ENCODE peak calls at places on chromosomes 11 and 22, in ten cellular contexts. One of them, this sample, is unnamed.

GRCh38 chr22:19212302-19212870 is 33.9 kb upstream of the SLC25A1 start:
- DNase-seq in omental fat pad: no peak
- DNase-seq in GM23248: no peak
- DNase-seq in activated T-cell treated with anti-CD3 and anti-CD28 coated beads, Interleukin-2, amount 50 U/mL, for 72 hours: no peak
- DNase-seq in fibroblast of the conjunctiva: no peak
- DNase-seq in fibroblast of lung: no peak
- DNase-seq in stimulated activated CD8-positive, alpha-beta memory T cell treated with anti-CD3 and anti-CD28 coated beads, Interleukin-15, amount 100 ng/mL, for 4 hours: no peak
- DNase-seq in BE2C: no peak
- DNase-seq in frontal cortex: no peak
- DNase-seq in heart left ventricle: no peak
- DNase-seq in this sample: no peak

GRCh38 chr11:93537022-93537421 is 6.2 kb downstream of the SMCO4 start:
- DNase-seq in omental fat pad: no peak
- DNase-seq in GM23248: peak
- DNase-seq in activated T-cell treated with anti-CD3 and anti-CD28 coated beads, Interleukin-2, amount 50 U/mL, for 72 hours: no peak
- DNase-seq in fibroblast of the conjunctiva: no peak
- DNase-seq in fibroblast of lung: no peak
- DNase-seq in stimulated activated CD8-positive, alpha-beta memory T cell treated with anti-CD3 and anti-CD28 coated beads, Interleukin-15, amount 100 ng/mL, for 4 hours: no peak
- DNase-seq in BE2C: peak
- DNase-seq in frontal cortex: peak
- DNase-seq in heart left ventricle: peak
- DNase-seq in this sample: no peak

GRCh38 chr22:50727678-50728522 is 10.1 kb upstream of the ACR start:
- DNase-seq in omental fat pad: no peak
- DNase-seq in GM23248: no peak
- DNase-seq in activated T-cell treated with anti-CD3 and anti-CD28 coated beads, Interleukin-2, amount 50 U/mL, for 72 hours: no peak
- DNase-seq in fibroblast of the conjunctiva: no peak
- DNase-seq in fibroblast of lung: no peak
- DNase-seq in stimulated activated CD8-positive, alpha-beta memory T cell treated with anti-CD3 and anti-CD28 coated beads, Interleukin-15, amount 100 ng/mL, for 4 hours: no peak
- DNase-seq in BE2C: no peak
- DNase-seq in frontal cortex: no peak
- DNase-seq in heart left ventricle: peak
- DNase-seq in this sample: no peak

GRCh38 chr11:130223291-130223971 is 63.8 kb downstream of the ST14 start:
- DNase-seq in omental fat pad: no peak
- DNase-seq in GM23248: no peak
- DNase-seq in activated T-cell treated with anti-CD3 and anti-CD28 coated beads, Interleukin-2, amount 50 U/mL, for 72 hours: no peak
- DNase-seq in fibroblast of the conjunctiva: no peak
- DNase-seq in fibroblast of lung: peak
- DNase-seq in stimulated activated CD8-positive, alpha-beta memory T cell treated with anti-CD3 and anti-CD28 coated beads, Interleukin-15, amount 100 ng/mL, for 4 hours: no peak
- DNase-seq in BE2C: no peak
- DNase-seq in frontal cortex: no peak
- DNase-seq in heart left ventricle: no peak
- DNase-seq in this sample: no peak

GRCh38 chr11:64438986-64439771 is 80.2 kb downstream of the RPS6KA4 start:
- DNase-seq in omental fat pad: no peak
- DNase-seq in GM23248: no peak
- DNase-seq in activated T-cell treated with anti-CD3 and anti-CD28 coated beads, Interleukin-2, amount 50 U/mL, for 72 hours: no peak
- DNase-seq in fibroblast of the conjunctiva: no peak
- DNase-seq in fibroblast of lung: no peak
- DNase-seq in stimulated activated CD8-positive, alpha-beta memory T cell treated with anti-CD3 and anti-CD28 coated beads, Interleukin-15, amount 100 ng/mL, for 4 hours: no peak
- DNase-seq in BE2C: no peak
- DNase-seq in frontal cortex: no peak
- DNase-seq in heart left ventricle: no peak
- DNase-seq in this sample: no peak

GRCh38 chr22:20196094-20196840 is 45.4 kb upstream of the CCDC188 start:
- DNase-seq in omental fat pad: no peak
- DNase-seq in GM23248: no peak
- DNase-seq in activated T-cell treated with anti-CD3 and anti-CD28 coated beads, Interleukin-2, amount 50 U/mL, for 72 hours: no peak
- DNase-seq in fibroblast of the conjunctiva: no peak
- DNase-seq in fibroblast of lung: no peak
- DNase-seq in stimulated activated CD8-positive, alpha-beta memory T cell treated with anti-CD3 and anti-CD28 coated beads, Interleukin-15, amount 100 ng/mL, for 4 hours: no peak
- DNase-seq in BE2C: no peak
- DNase-seq in frontal cortex: no peak
- DNase-seq in heart left ventricle: no peak
- DNase-seq in this sample: no peak

GRCh38 chr11:47864910-47865309 is 16.8 kb upstream of the NUP160 start:
- DNase-seq in omental fat pad: no peak
- DNase-seq in GM23248: peak
- DNase-seq in activated T-cell treated with anti-CD3 and anti-CD28 coated beads, Interleukin-2, amount 50 U/mL, for 72 hours: no peak
- DNase-seq in fibroblast of the conjunctiva: no peak
- DNase-seq in fibroblast of lung: no peak
- DNase-seq in stimulated activated CD8-positive, alpha-beta memory T cell treated with anti-CD3 and anti-CD28 coated beads, Interleukin-15, amount 100 ng/mL, for 4 hours: no peak
- DNase-seq in BE2C: no peak
- DNase-seq in frontal cortex: no peak
- DNase-seq in heart left ventricle: no peak
- DNase-seq in this sample: no peak

GRCh38 chr11:11669447-11669846 is 47.6 kb upstream of the GALNT18 start:
- DNase-seq in omental fat pad: no peak
- DNase-seq in GM23248: no peak
- DNase-seq in activated T-cell treated with anti-CD3 and anti-CD28 coated beads, Interleukin-2, amount 50 U/mL, for 72 hours: no peak
- DNase-seq in fibroblast of the conjunctiva: no peak
- DNase-seq in fibroblast of lung: no peak
- DNase-seq in stimulated activated CD8-positive, alpha-beta memory T cell treated with anti-CD3 and anti-CD28 coated beads, Interleukin-15, amount 100 ng/mL, for 4 hours: no peak
- DNase-seq in BE2C: no peak
- DNase-seq in frontal cortex: no peak
- DNase-seq in heart left ventricle: no peak
- DNase-seq in this sample: no peak

GRCh38 chr11:37688461-37688860 is 1090.4 kb upstream of the RAG2 start:
- DNase-seq in omental fat pad: no peak
- DNase-seq in GM23248: no peak
- DNase-seq in activated T-cell treated with anti-CD3 and anti-CD28 coated beads, Interleukin-2, amount 50 U/mL, for 72 hours: no peak
- DNase-seq in fibroblast of the conjunctiva: no peak
- DNase-seq in fibroblast of lung: no peak
- DNase-seq in stimulated activated CD8-positive, alpha-beta memory T cell treated with anti-CD3 and anti-CD28 coated beads, Interleukin-15, amount 100 ng/mL, for 4 hours: no peak
- DNase-seq in BE2C: no peak
- DNase-seq in frontal cortex: no peak
- DNase-seq in heart left ventricle: no peak
- DNase-seq in this sample: no peak

GRCh38 chr11:123235687-123236261 is 40.7 kb upstream of the CLMP start:
- DNase-seq in omental fat pad: no peak
- DNase-seq in GM23248: peak
- DNase-seq in activated T-cell treated with anti-CD3 and anti-CD28 coated beads, Interleukin-2, amount 50 U/mL, for 72 hours: no peak
- DNase-seq in fibroblast of the conjunctiva: peak
- DNase-seq in fibroblast of lung: peak
- DNase-seq in stimulated activated CD8-positive, alpha-beta memory T cell treated with anti-CD3 and anti-CD28 coated beads, Interleukin-15, amount 100 ng/mL, for 4 hours: no peak
- DNase-seq in BE2C: no peak
- DNase-seq in frontal cortex: no peak
- DNase-seq in heart left ventricle: no peak
- DNase-seq in this sample: no peak

GRCh38 chr11:108872781-108873291 is 208.0 kb downstream of the DDX10 start:
- DNase-seq in omental fat pad: no peak
- DNase-seq in GM23248: peak
- DNase-seq in activated T-cell treated with anti-CD3 and anti-CD28 coated beads, Interleukin-2, amount 50 U/mL, for 72 hours: no peak
- DNase-seq in fibroblast of the conjunctiva: no peak
- DNase-seq in fibroblast of lung: peak
- DNase-seq in stimulated activated CD8-positive, alpha-beta memory T cell treated with anti-CD3 and anti-CD28 coated beads, Interleukin-15, amount 100 ng/mL, for 4 hours: no peak
- DNase-seq in BE2C: no peak
- DNase-seq in frontal cortex: no peak
- DNase-seq in heart left ventricle: no peak
- DNase-seq in this sample: no peak

GRCh38 chr11:28463826-28464225 is 355.6 kb downstream of the METTL15 start:
- DNase-seq in omental fat pad: no peak
- DNase-seq in GM23248: no peak
- DNase-seq in activated T-cell treated with anti-CD3 and anti-CD28 coated beads, Interleukin-2, amount 50 U/mL, for 72 hours: no peak
- DNase-seq in fibroblast of the conjunctiva: no peak
- DNase-seq in fibroblast of lung: peak
- DNase-seq in stimulated activated CD8-positive, alpha-beta memory T cell treated with anti-CD3 and anti-CD28 coated beads, Interleukin-15, amount 100 ng/mL, for 4 hours: no peak
- DNase-seq in BE2C: no peak
- DNase-seq in frontal cortex: no peak
- DNase-seq in heart left ventricle: no peak
- DNase-seq in this sample: no peak

GRCh38 chr11:58562375-58562800 is 13.3 kb downstream of the LPXN start:
- DNase-seq in omental fat pad: no peak
- DNase-seq in GM23248: no peak
- DNase-seq in activated T-cell treated with anti-CD3 and anti-CD28 coated beads, Interleukin-2, amount 50 U/mL, for 72 hours: no peak
- DNase-seq in fibroblast of the conjunctiva: no peak
- DNase-seq in fibroblast of lung: no peak
- DNase-seq in stimulated activated CD8-positive, alpha-beta memory T cell treated with anti-CD3 and anti-CD28 coated beads, Interleukin-15, amount 100 ng/mL, for 4 hours: no peak
- DNase-seq in BE2C: no peak
- DNase-seq in frontal cortex: no peak
- DNase-seq in heart left ventricle: no peak
- DNase-seq in this sample: peak

GRCh38 chr11:15884792-15885540 is 471.4 kb downstream of the SOX6 start:
- DNase-seq in omental fat pad: no peak
- DNase-seq in GM23248: no peak
- DNase-seq in activated T-cell treated with anti-CD3 and anti-CD28 coated beads, Interleukin-2, amount 50 U/mL, for 72 hours: no peak
- DNase-seq in fibroblast of the conjunctiva: no peak
- DNase-seq in fibroblast of lung: no peak
- DNase-seq in stimulated activated CD8-positive, alpha-beta memory T cell treated with anti-CD3 and anti-CD28 coated beads, Interleukin-15, amount 100 ng/mL, for 4 hours: no peak
- DNase-seq in BE2C: peak
- DNase-seq in frontal cortex: no peak
- DNase-seq in heart left ventricle: no peak
- DNase-seq in this sample: no peak

GRCh38 chr22:42366815-42367581 is 65.2 kb downstream of the NFAM1 start:
- DNase-seq in omental fat pad: no peak
- DNase-seq in GM23248: no peak
- DNase-seq in activated T-cell treated with anti-CD3 and anti-CD28 coated beads, Interleukin-2, amount 50 U/mL, for 72 hours: no peak
- DNase-seq in fibroblast of the conjunctiva: no peak
- DNase-seq in fibroblast of lung: no peak
- DNase-seq in stimulated activated CD8-positive, alpha-beta memory T cell treated with anti-CD3 and anti-CD28 coated beads, Interleukin-15, amount 100 ng/mL, for 4 hours: no peak
- DNase-seq in BE2C: no peak
- DNase-seq in frontal cortex: no peak
- DNase-seq in heart left ventricle: peak
- DNase-seq in this sample: no peak

GRCh38 chr11:71946144-71946571 is 17.3 kb downstream of the RNF121 start:
- DNase-seq in omental fat pad: no peak
- DNase-seq in GM23248: peak
- DNase-seq in activated T-cell treated with anti-CD3 and anti-CD28 coated beads, Interleukin-2, amount 50 U/mL, for 72 hours: no peak
- DNase-seq in fibroblast of the conjunctiva: no peak
- DNase-seq in fibroblast of lung: peak
- DNase-seq in stimulated activated CD8-positive, alpha-beta memory T cell treated with anti-CD3 and anti-CD28 coated beads, Interleukin-15, amount 100 ng/mL, for 4 hours: no peak
- DNase-seq in BE2C: peak
- DNase-seq in frontal cortex: no peak
- DNase-seq in heart left ventricle: no peak
- DNase-seq in this sample: no peak

GRCh38 chr11:62710001-62710345 is 2.5 kb downstream of the GNG3 start:
- DNase-seq in omental fat pad: no peak
- DNase-seq in GM23248: peak
- DNase-seq in activated T-cell treated with anti-CD3 and anti-CD28 coated beads, Interleukin-2, amount 50 U/mL, for 72 hours: peak
- DNase-seq in fibroblast of the conjunctiva: no peak
- DNase-seq in fibroblast of lung: no peak
- DNase-seq in stimulated activated CD8-positive, alpha-beta memory T cell treated with anti-CD3 and anti-CD28 coated beads, Interleukin-15, amount 100 ng/mL, for 4 hours: no peak
- DNase-seq in BE2C: no peak
- DNase-seq in frontal cortex: no peak
- DNase-seq in heart left ventricle: no peak
- DNase-seq in this sample: no peak

GRCh38 chr11:79050784-79051183 is 390.0 kb downstream of the TENM4 start:
- DNase-seq in omental fat pad: no peak
- DNase-seq in GM23248: no peak
- DNase-seq in activated T-cell treated with anti-CD3 and anti-CD28 coated beads, Interleukin-2, amount 50 U/mL, for 72 hours: no peak
- DNase-seq in fibroblast of the conjunctiva: no peak
- DNase-seq in fibroblast of lung: no peak
- DNase-seq in stimulated activated CD8-positive, alpha-beta memory T cell treated with anti-CD3 and anti-CD28 coated beads, Interleukin-15, amount 100 ng/mL, for 4 hours: no peak
- DNase-seq in BE2C: no peak
- DNase-seq in frontal cortex: no peak
- DNase-seq in heart left ventricle: no peak
- DNase-seq in this sample: no peak

GRCh38 chr11:65898656-65899355 is 1.4 kb downstream of the FOSL1 start:
- DNase-seq in omental fat pad: no peak
- DNase-seq in GM23248: peak
- DNase-seq in activated T-cell treated with anti-CD3 and anti-CD28 coated beads, Interleukin-2, amount 50 U/mL, for 72 hours: no peak
- DNase-seq in fibroblast of the conjunctiva: no peak
- DNase-seq in fibroblast of lung: no peak
- DNase-seq in stimulated activated CD8-positive, alpha-beta memory T cell treated with anti-CD3 and anti-CD28 coated beads, Interleukin-15, amount 100 ng/mL, for 4 hours: no peak
- DNase-seq in BE2C: no peak
- DNase-seq in frontal cortex: no peak
- DNase-seq in heart left ventricle: no peak
- DNase-seq in this sample: no peak

GRCh38 chr11:368414-369335 is 624 bp upstream of the B4GALNT4 start:
- DNase-seq in omental fat pad: no peak
- DNase-seq in GM23248: peak
- DNase-seq in activated T-cell treated with anti-CD3 and anti-CD28 coated beads, Interleukin-2, amount 50 U/mL, for 72 hours: no peak
- DNase-seq in fibroblast of the conjunctiva: no peak
- DNase-seq in fibroblast of lung: no peak
- DNase-seq in stimulated activated CD8-positive, alpha-beta memory T cell treated with anti-CD3 and anti-CD28 coated beads, Interleukin-15, amount 100 ng/mL, for 4 hours: no peak
- DNase-seq in BE2C: no peak
- DNase-seq in frontal cortex: no peak
- DNase-seq in heart left ventricle: no peak
- DNase-seq in this sample: no peak

GRCh38 chr22:29385748-29386147 is 2.6 kb downstream of the AP1B1 start:
- DNase-seq in omental fat pad: no peak
- DNase-seq in GM23248: no peak
- DNase-seq in activated T-cell treated with anti-CD3 and anti-CD28 coated beads, Interleukin-2, amount 50 U/mL, for 72 hours: no peak
- DNase-seq in fibroblast of the conjunctiva: no peak
- DNase-seq in fibroblast of lung: no peak
- DNase-seq in stimulated activated CD8-positive, alpha-beta memory T cell treated with anti-CD3 and anti-CD28 coated beads, Interleukin-15, amount 100 ng/mL, for 4 hours: no peak
- DNase-seq in BE2C: no peak
- DNase-seq in frontal cortex: no peak
- DNase-seq in heart left ventricle: no peak
- DNase-seq in this sample: peak

GRCh38 chr11:123577081-123577598 is 77.3 kb downstream of the SCN3B start:
- DNase-seq in omental fat pad: peak
- DNase-seq in GM23248: peak
- DNase-seq in activated T-cell treated with anti-CD3 and anti-CD28 coated beads, Interleukin-2, amount 50 U/mL, for 72 hours: peak
- DNase-seq in fibroblast of the conjunctiva: peak
- DNase-seq in fibroblast of lung: peak
- DNase-seq in stimulated activated CD8-positive, alpha-beta memory T cell treated with anti-CD3 and anti-CD28 coated beads, Interleukin-15, amount 100 ng/mL, for 4 hours: peak
- DNase-seq in BE2C: peak
- DNase-seq in frontal cortex: peak
- DNase-seq in heart left ventricle: peak
- DNase-seq in this sample: no peak

GRCh38 chr22:38865201-38866023 is 6.6 kb downstream of the CBX6 start:
- DNase-seq in omental fat pad: peak
- DNase-seq in GM23248: no peak
- DNase-seq in activated T-cell treated with anti-CD3 and anti-CD28 coated beads, Interleukin-2, amount 50 U/mL, for 72 hours: no peak
- DNase-seq in fibroblast of the conjunctiva: no peak
- DNase-seq in fibroblast of lung: no peak
- DNase-seq in stimulated activated CD8-positive, alpha-beta memory T cell treated with anti-CD3 and anti-CD28 coated beads, Interleukin-15, amount 100 ng/mL, for 4 hours: no peak
- DNase-seq in BE2C: no peak
- DNase-seq in frontal cortex: no peak
- DNase-seq in heart left ventricle: no peak
- DNase-seq in this sample: no peak

GRCh38 chr22:44642096-44642644 is 59.8 kb upstream of the PRR5 start:
- DNase-seq in omental fat pad: no peak
- DNase-seq in GM23248: no peak
- DNase-seq in activated T-cell treated with anti-CD3 and anti-CD28 coated beads, Interleukin-2, amount 50 U/mL, for 72 hours: no peak
- DNase-seq in fibroblast of the conjunctiva: no peak
- DNase-seq in fibroblast of lung: no peak
- DNase-seq in stimulated activated CD8-positive, alpha-beta memory T cell treated with anti-CD3 and anti-CD28 coated beads, Interleukin-15, amount 100 ng/mL, for 4 hours: no peak
- DNase-seq in BE2C: no peak
- DNase-seq in frontal cortex: no peak
- DNase-seq in heart left ventricle: no peak
- DNase-seq in this sample: no peak

This sample was measured in GF-D8.